ENCODE peak calls at places on chromosomes 7 and 10, in four cellular contexts. Q, L, Z and R are unnamed samples.

GRCh38 chr10:102627141-102627445 is 17.2 kb upstream of the TRIM8 start:
- DNase-seq in Q (no peak), L (no peak), Z (no peak), R (no peak)

GRCh38 chr7:48813472-48813871 is 110.9 kb upstream of the CDC14C start:
- DNase-seq in Q (no peak), L (no peak), Z (no peak), R (no peak)

GRCh38 chr10:44378626-44379025 is 6.3 kb downstream of the CXCL12 start:
- DNase-seq in Q (no peak), L (no peak), Z (no peak), R (no peak)

GRCh38 chr10:44261296-44261695 is 123.6 kb downstream of the CXCL12 start:
- DNase-seq in Q (no peak), L (no peak), Z (no peak), R (no peak)

GRCh38 chr7:39085590-39086049 is 107.9 kb downstream of the POU6F2 start:
- DNase-seq in Q (peak; percentile 43), L (no peak), Z (peak; percentile 62), R (peak; percentile 80)

GRCh38 chr7:42694894-42695553 is 216.8 kb downstream of the C7orf25 start:
- DNase-seq in Q (no peak), L (no peak), Z (no peak), R (no peak)

GRCh38 chr7:136502162-136502561 is 366.3 kb upstream of the CHRM2 start:
- DNase-seq in Q (no peak), L (no peak), Z (no peak), R (no peak)

GRCh38 chr10:99484626-99485581 is 47.8 kb upstream of the NKX2-3 start:
- DNase-seq in Q (peak; percentile 58), L (no peak), Z (no peak), R (peak; percentile 55)

GRCh38 chr10:17655567-17656146 is 11.7 kb downstream of the STAM start:
- DNase-seq in Q (no peak), L (no peak), Z (no peak), R (peak; percentile 76)

GRCh38 chr7:22219739-22220493 is 137.0 kb downstream of the RAPGEF5 start:
- DNase-seq in Q (no peak), L (no peak), Z (no peak), R (no peak)

GRCh38 chr7:1361756-1362125 is 97.5 kb downstream of the MICALL2 start:
- DNase-seq in Q (no peak), L (no peak), Z (no peak), R (no peak)

GRCh38 chr7:33651998-33652397 is 253.3 kb upstream of the BMPER start:
- DNase-seq in Q (no peak), L (no peak), Z (no peak), R (peak; percentile 83)

GRCh38 chr10:26637521-26638275 is 59.8 kb upstream of the PDSS1 start:
- DNase-seq in Q (peak; percentile 44), L (no peak), Z (no peak), R (no peak)

GRCh38 chr10:111890046-111890445 is 293.5 kb downstream of the GPAM start:
- DNase-seq in Q (no peak), L (no peak), Z (no peak), R (peak; percentile 11)

GRCh38 chr10:79390551-79391229 is 43.4 kb downstream of the PPIF start:
- DNase-seq in Q (peak; percentile 24), L (no peak), Z (no peak), R (no peak)

GRCh38 chr7:69599879-69600764 is 1.8 kb downstream of the AUTS2 start:
- DNase-seq in Q (no peak), L (no peak), Z (peak; percentile 40), R (peak; percentile 36)

GRCh38 chr10:98486421-98486820 is 39.7 kb upstream of the HPS1 start:
- DNase-seq in Q (no peak), L (peak; percentile 66), Z (no peak), R (peak; percentile 13)

GRCh38 chr10:79333513-79333912 is 13.8 kb upstream of the PPIF start:
- DNase-seq in Q (no peak), L (peak; percentile 86), Z (no peak), R (no peak)

GRCh38 chr10:15789793-15790525 is 70.2 kb upstream of the ITGA8 start:
- DNase-seq in Q (no peak), L (peak; percentile 95), Z (no peak), R (no peak)

GRCh38 chr7:155732275-155732674 is 80.0 kb downstream of the SHH start:
- DNase-seq in Q (no peak), L (no peak), Z (no peak), R (no peak)

GRCh38 chr10:45443101-45444009 is 69.3 kb downstream of the ALOX5 start:
- DNase-seq in Q (no peak), L (no peak), Z (no peak), R (no peak)

GRCh38 chr10:57694956-57695605 is 572.6 kb downstream of the IPMK start:
- DNase-seq in Q (no peak), L (peak; percentile 26), Z (no peak), R (no peak)

GRCh38 chr7:45979275-45980180 is 58.5 kb upstream of the IGFBP3 start:
- DNase-seq in Q (no peak), L (no peak), Z (no peak), R (no peak)
- H2BK5ac ChIP-seq in Q (no peak overlapping the region), L (peak overlapping the region; percentile 98), Z (peak overlapping the region; percentile 77), R (no peak overlapping the region)

DNA sequence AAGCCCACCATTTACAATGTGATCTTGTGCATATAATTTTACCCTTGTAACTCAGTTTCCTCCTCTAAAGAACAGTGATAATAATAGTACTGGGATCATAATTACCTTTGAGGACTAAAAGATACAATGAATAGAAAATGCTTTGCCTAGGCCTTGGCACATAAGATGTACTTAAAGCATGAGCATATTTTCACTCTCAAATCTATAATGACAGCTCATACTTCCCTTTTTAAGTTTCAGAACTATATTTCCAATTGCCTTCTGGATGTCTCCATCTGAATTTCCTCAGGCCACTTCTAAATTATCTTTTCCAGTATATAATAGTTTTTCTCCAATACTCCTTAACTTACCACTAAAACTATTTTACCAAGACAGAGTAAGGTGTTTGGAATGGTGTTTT is 13.3 kb upstream of the ITGB8 start:
- DNase-seq in Q (no peak), L (no peak), Z (no peak), R (no peak)
- H3K4me2 ChIP-seq in Q (no peak overlapping the region), L (no peak overlapping the region), Z (no peak overlapping the region), R (no peak overlapping the region)

GRCh38 chr7:117741962-117742361 is 131.3 kb downstream of the CTTNBP2 start:
- DNase-seq in Q (no peak), L (peak; percentile 80), Z (no peak), R (no peak)

GRCh38 chr7:117739085-117739484 is 134.2 kb downstream of the CTTNBP2 start:
- DNase-seq in Q (no peak), L (no peak), Z (no peak), R (no peak)

GRCh38 chr7:117737882-117738281 is 135.4 kb downstream of the CTTNBP2 start:
- DNase-seq in Q (no peak), L (no peak), Z (no peak), R (no peak)
- H4K8ac ChIP-seq in Q (no peak overlapping the region), L (no peak overlapping the region), Z (no peak overlapping the region), R (no peak overlapping the region)

GRCh38 chr7:151226560-151226874 is 488 bp downstream of the ABCF2 start:
- DNase-seq in Q (no peak), L (no peak), Z (no peak), R (peak; percentile 19)
- H2BK5ac ChIP-seq in Q (no peak overlapping the region), L (peak overlapping the region; percentile 30), Z (peak overlapping the region; percentile 68), R (no peak overlapping the region)

GRCh38 chr10:1514641-1515040 is 222.7 kb downstream of the ADARB2 start:
- DNase-seq in Q (no peak), L (no peak), Z (no peak), R (no peak)

GRCh38 chr10:1517684-1518083 is 219.6 kb downstream of the ADARB2 start:
- DNase-seq in Q (no peak), L (no peak), Z (no peak), R (no peak)

GRCh38 chr10:1515121-1515779 is 222.1 kb downstream of the ADARB2 start:
- DNase-seq in Q (no peak), L (no peak), Z (no peak), R (no peak)

GRCh38 chr10:1515780-1516491 is 221.4 kb downstream of the ADARB2 start:
- DNase-seq in Q (no peak), L (no peak), Z (no peak), R (no peak)

GRCh38 chr10:1516492-1517224 is 220.7 kb downstream of the ADARB2 start:
- DNase-seq in Q (no peak), L (no peak), Z (no peak), R (no peak)
- H3K4me2 ChIP-seq in Q (no peak overlapping the region), L (no peak overlapping the region), Z (no peak overlapping the region), R (no peak overlapping the region)

DNA sequence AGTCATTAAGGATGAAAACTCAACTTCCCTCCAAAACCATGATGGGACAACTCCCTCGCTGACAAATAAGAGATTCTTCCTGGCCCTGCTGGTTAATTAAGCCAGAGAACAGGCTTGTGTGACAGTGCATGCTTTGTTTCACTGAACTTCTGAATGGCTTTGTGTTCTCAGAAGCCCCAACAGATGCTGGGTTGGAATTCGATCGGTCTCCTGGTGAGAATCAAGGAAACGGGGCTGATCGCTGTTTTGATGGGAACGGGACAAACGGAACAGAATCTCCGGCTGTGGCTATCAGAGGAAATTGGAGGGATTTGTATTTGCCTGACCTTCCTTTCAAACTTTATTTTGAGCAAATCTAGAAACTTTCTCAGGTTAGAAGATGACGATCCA is 145.0 kb downstream of the RNF216 start:
- DNase-seq in Q (no peak), L (no peak), Z (no peak), R (peak; percentile 56)
- H4K8ac ChIP-seq in Q (no peak overlapping the region), L (peak overlapping the region; percentile 25), Z (no peak overlapping the region), R (no peak overlapping the region)

DNA sequence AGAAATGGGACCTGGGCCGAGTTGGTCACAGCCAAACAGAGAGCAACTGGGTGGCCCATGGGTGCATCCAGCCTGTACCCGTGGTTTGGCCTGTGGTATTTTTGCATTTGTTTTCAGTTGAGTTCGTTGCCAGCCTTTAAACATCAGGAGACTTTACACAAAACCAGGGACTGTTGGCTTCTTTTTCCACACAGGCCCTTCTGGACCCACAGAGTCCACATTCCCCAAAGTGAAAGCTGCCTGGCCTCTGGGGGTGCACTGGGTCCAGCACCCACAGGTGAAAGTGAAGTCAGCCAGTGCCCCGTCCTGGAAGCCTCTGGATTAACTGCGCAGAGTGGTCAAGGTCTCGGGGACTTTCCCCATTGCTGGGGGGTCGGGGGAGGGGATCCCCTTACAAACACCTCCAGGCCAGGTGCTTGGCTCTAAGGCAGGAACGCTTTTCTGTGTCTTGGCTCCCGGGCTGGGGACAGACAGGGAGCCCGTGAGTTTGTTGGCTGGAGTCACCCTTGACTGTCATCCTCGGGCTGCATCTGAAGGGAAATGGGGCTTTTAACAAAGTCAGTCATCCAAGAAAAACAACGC is 54.3 kb upstream of the TNS3 start:
- DNase-seq in Q (no peak), L (no peak), Z (no peak), R (no peak)
- H2BK5ac ChIP-seq in Q (no peak overlapping the region), L (no peak overlapping the region), Z (no peak overlapping the region), R (no peak overlapping the region)

GRCh38 chr10:131825960-131826650 is 74.7 kb upstream of the PPP2R2D start:
- DNase-seq in Q (no peak), L (no peak), Z (no peak), R (no peak)

GRCh38 chr10:131822013-131822693 is 78.7 kb upstream of the PPP2R2D start:
- DNase-seq in Q (no peak), L (no peak), Z (no peak), R (no peak)

GRCh38 chr10:131822694-131823245 is 78.0 kb upstream of the PPP2R2D start:
- DNase-seq in Q (no peak), L (no peak), Z (no peak), R (no peak)

GRCh38 chr10:131824371-131825149 is 76.2 kb upstream of the PPP2R2D start:
- DNase-seq in Q (peak; percentile 58), L (no peak), Z (no peak), R (peak; percentile 51)

GRCh38 chr10:131825150-131825907 is 75.5 kb upstream of the PPP2R2D start:
- DNase-seq in Q (peak; percentile 29), L (no peak), Z (no peak), R (peak; percentile 26)
- H3K4me2 ChIP-seq in Q (no peak overlapping the region), L (no peak overlapping the region), Z (peak overlapping the region; percentile 25), R (no peak overlapping the region)

GRCh38 chr7:157547611-157548010 is 210.8 kb downstream of the DNAJB6 start:
- DNase-seq in Q (no peak), L (no peak), Z (no peak), R (no peak)
- H4K8ac ChIP-seq in Q (no peak overlapping the region), L (no peak overlapping the region), Z (no peak overlapping the region), R (no peak overlapping the region)